ENCODE peak calls at places on chromosomes 5 and 9, in ten cellular contexts. One of them, this sample, is unnamed.
A peak's percentile ranks its signal among the peaks of the same experiment; 100 is the strongest.

GRCh38 chr9:127949827-127950512 is 12.3 kb upstream of the DPM2 start:
- DNase-seq in osteocyte: no peak
- DNase-seq in nucleus accumbens: no peak
- DNase-seq in RPMI7951: no peak
- DNase-seq in endothelial cell: no peak
- DNase-seq in A172: no peak
- DNase-seq in CD8-positive, alpha-beta memory T cell: no peak
- DNase-seq in amniotic stem cell: no peak
- DNase-seq in AML-193: no peak
- DNase-seq in pons: peak; percentile 85
- DNase-seq in this sample: no peak

GRCh38 chr5:66945389-66946349 is 250.9 kb downstream of the CD180 start:
- DNase-seq in osteocyte: no peak
- DNase-seq in nucleus accumbens: no peak
- DNase-seq in RPMI7951: peak; percentile 10
- DNase-seq in endothelial cell: no peak
- DNase-seq in A172: no peak
- DNase-seq in CD8-positive, alpha-beta memory T cell: no peak
- DNase-seq in amniotic stem cell: no peak
- DNase-seq in AML-193: no peak
- DNase-seq in pons: no peak
- DNase-seq in this sample: no peak

GRCh38 chr5:61273279-61273678 is 58.8 kb upstream of the ZSWIM6 start:
- DNase-seq in osteocyte: no peak
- DNase-seq in nucleus accumbens: no peak
- DNase-seq in RPMI7951: no peak
- DNase-seq in endothelial cell: no peak
- DNase-seq in A172: no peak
- DNase-seq in CD8-positive, alpha-beta memory T cell: no peak
- DNase-seq in amniotic stem cell: no peak
- DNase-seq in AML-193: no peak
- DNase-seq in pons: no peak
- DNase-seq in this sample: no peak

GRCh38 chr9:20125721-20126120 is 336.9 kb upstream of the SLC24A2 start:
- DNase-seq in osteocyte: no peak
- DNase-seq in nucleus accumbens: no peak
- DNase-seq in RPMI7951: no peak
- DNase-seq in endothelial cell: no peak
- DNase-seq in A172: no peak
- DNase-seq in CD8-positive, alpha-beta memory T cell: no peak
- DNase-seq in amniotic stem cell: no peak
- DNase-seq in AML-193: no peak
- DNase-seq in pons: no peak
- DNase-seq in this sample: no peak

GRCh38 chr5:164053123-164053522 is 547.7 kb downstream of the MAT2B start:
- DNase-seq in osteocyte: no peak
- DNase-seq in nucleus accumbens: no peak
- DNase-seq in RPMI7951: no peak
- DNase-seq in endothelial cell: no peak
- DNase-seq in A172: no peak
- DNase-seq in CD8-positive, alpha-beta memory T cell: no peak
- DNase-seq in amniotic stem cell: no peak
- DNase-seq in AML-193: no peak
- DNase-seq in pons: no peak
- DNase-seq in this sample: no peak

GRCh38 chr9:93326056-93326455 is 125.4 kb upstream of the FAM120A start:
- DNase-seq in osteocyte: no peak
- DNase-seq in nucleus accumbens: no peak
- DNase-seq in RPMI7951: no peak
- DNase-seq in endothelial cell: no peak
- DNase-seq in A172: peak; percentile 27
- DNase-seq in CD8-positive, alpha-beta memory T cell: no peak
- DNase-seq in amniotic stem cell: no peak
- DNase-seq in AML-193: no peak
- DNase-seq in pons: no peak
- DNase-seq in this sample: no peak

GRCh38 chr5:2759091-2759490 is 7.6 kb upstream of the IRX2 start:
- DNase-seq in osteocyte: no peak
- DNase-seq in nucleus accumbens: no peak
- DNase-seq in RPMI7951: no peak
- DNase-seq in endothelial cell: no peak
- DNase-seq in A172: no peak
- DNase-seq in CD8-positive, alpha-beta memory T cell: no peak
- DNase-seq in amniotic stem cell: no peak
- DNase-seq in AML-193: no peak
- DNase-seq in pons: no peak
- DNase-seq in this sample: no peak

GRCh38 chr5:64526709-64527439 is 21.1 kb downstream of the RGS7BP start:
- DNase-seq in osteocyte: no peak
- DNase-seq in nucleus accumbens: no peak
- DNase-seq in RPMI7951: no peak
- DNase-seq in endothelial cell: no peak
- DNase-seq in A172: no peak
- DNase-seq in CD8-positive, alpha-beta memory T cell: no peak
- DNase-seq in amniotic stem cell: no peak
- DNase-seq in AML-193: no peak
- DNase-seq in pons: no peak
- DNase-seq in this sample: no peak

GRCh38 chr9:120221844-120222243 is 358.1 kb downstream of the CDK5RAP2 start:
- DNase-seq in osteocyte: no peak
- DNase-seq in nucleus accumbens: no peak
- DNase-seq in RPMI7951: no peak
- DNase-seq in endothelial cell: no peak
- DNase-seq in A172: no peak
- DNase-seq in CD8-positive, alpha-beta memory T cell: no peak
- DNase-seq in amniotic stem cell: no peak
- DNase-seq in AML-193: no peak
- DNase-seq in pons: no peak
- DNase-seq in this sample: no peak

GRCh38 chr5:58985311-58985710 is 402.4 kb downstream of the RAB3C start:
- DNase-seq in osteocyte: no peak
- DNase-seq in nucleus accumbens: no peak
- DNase-seq in RPMI7951: no peak
- DNase-seq in endothelial cell: no peak
- DNase-seq in A172: no peak
- DNase-seq in CD8-positive, alpha-beta memory T cell: no peak
- DNase-seq in amniotic stem cell: no peak
- DNase-seq in AML-193: no peak
- DNase-seq in pons: no peak
- DNase-seq in this sample: no peak

GRCh38 chr5:139670369-139671095 is 22.4 kb downstream of the CXXC5 start:
- DNase-seq in osteocyte: no peak
- DNase-seq in nucleus accumbens: peak; percentile 79
- DNase-seq in RPMI7951: no peak
- DNase-seq in endothelial cell: no peak
- DNase-seq in A172: no peak
- DNase-seq in CD8-positive, alpha-beta memory T cell: peak; percentile 62
- DNase-seq in amniotic stem cell: no peak
- DNase-seq in AML-193: no peak
- DNase-seq in pons: peak; percentile 76
- DNase-seq in this sample: no peak

GRCh38 chr5:119017999-119018398 is 29.7 kb upstream of the DTWD2 start:
- DNase-seq in osteocyte: no peak
- DNase-seq in nucleus accumbens: no peak
- DNase-seq in RPMI7951: no peak
- DNase-seq in endothelial cell: no peak
- DNase-seq in A172: no peak
- DNase-seq in CD8-positive, alpha-beta memory T cell: no peak
- DNase-seq in amniotic stem cell: no peak
- DNase-seq in AML-193: no peak
- DNase-seq in pons: no peak
- DNase-seq in this sample: no peak

GRCh38 chr9:133563286-133564213 is 29.0 kb downstream of the ADAMTSL2 start:
- DNase-seq in osteocyte: no peak
- DNase-seq in nucleus accumbens: no peak
- DNase-seq in RPMI7951: peak; percentile 70
- DNase-seq in endothelial cell: no peak
- DNase-seq in A172: peak; percentile 34
- DNase-seq in CD8-positive, alpha-beta memory T cell: no peak
- DNase-seq in amniotic stem cell: no peak
- DNase-seq in AML-193: no peak
- DNase-seq in pons: no peak
- DNase-seq in this sample: no peak

GRCh38 chr9:93670208-93671029 is 94.0 kb downstream of the PHF2 start:
- DNase-seq in osteocyte: peak; percentile 88
- DNase-seq in nucleus accumbens: no peak
- DNase-seq in RPMI7951: peak; percentile 67
- DNase-seq in endothelial cell: peak; percentile 17
- DNase-seq in A172: no peak
- DNase-seq in CD8-positive, alpha-beta memory T cell: peak; percentile 35
- DNase-seq in amniotic stem cell: no peak
- DNase-seq in AML-193: peak; percentile 9
- DNase-seq in pons: no peak
- DNase-seq in this sample: peak; percentile 5

GRCh38 chr9:23766613-23767012 is 59.4 kb downstream of the ELAVL2 start:
- DNase-seq in osteocyte: no peak
- DNase-seq in nucleus accumbens: no peak
- DNase-seq in RPMI7951: no peak
- DNase-seq in endothelial cell: no peak
- DNase-seq in A172: no peak
- DNase-seq in CD8-positive, alpha-beta memory T cell: no peak
- DNase-seq in amniotic stem cell: no peak
- DNase-seq in AML-193: no peak
- DNase-seq in pons: no peak
- DNase-seq in this sample: no peak

GRCh38 chr5:35319231-35320002 is 89.1 kb upstream of the PRLR start:
- DNase-seq in osteocyte: no peak
- DNase-seq in nucleus accumbens: no peak
- DNase-seq in RPMI7951: peak; percentile 49
- DNase-seq in endothelial cell: no peak
- DNase-seq in A172: peak; percentile 38
- DNase-seq in CD8-positive, alpha-beta memory T cell: no peak
- DNase-seq in amniotic stem cell: no peak
- DNase-seq in AML-193: peak; percentile 89
- DNase-seq in pons: peak; percentile 45
- DNase-seq in this sample: no peak

GRCh38 chr9:123407537-123407828 is 51.5 kb downstream of the CRB2 start:
- DNase-seq in osteocyte: no peak
- DNase-seq in nucleus accumbens: no peak
- DNase-seq in RPMI7951: no peak
- DNase-seq in endothelial cell: no peak
- DNase-seq in A172: no peak
- DNase-seq in CD8-positive, alpha-beta memory T cell: no peak
- DNase-seq in amniotic stem cell: no peak
- DNase-seq in AML-193: no peak
- DNase-seq in pons: no peak
- DNase-seq in this sample: no peak

GRCh38 chr5:52838306-52839015 is 50.7 kb downstream of the ITGA1 start:
- DNase-seq in osteocyte: no peak
- DNase-seq in nucleus accumbens: no peak
- DNase-seq in RPMI7951: peak; percentile 25
- DNase-seq in endothelial cell: no peak
- DNase-seq in A172: peak; percentile 55
- DNase-seq in CD8-positive, alpha-beta memory T cell: no peak
- DNase-seq in amniotic stem cell: no peak
- DNase-seq in AML-193: no peak
- DNase-seq in pons: no peak
- DNase-seq in this sample: no peak

GRCh38 chr9:70081120-70081495 is 37.5 kb downstream of the MAMDC2 start:
- DNase-seq in osteocyte: no peak
- DNase-seq in nucleus accumbens: no peak
- DNase-seq in RPMI7951: peak; percentile 86
- DNase-seq in endothelial cell: no peak
- DNase-seq in A172: peak; percentile 68
- DNase-seq in CD8-positive, alpha-beta memory T cell: no peak
- DNase-seq in amniotic stem cell: no peak
- DNase-seq in AML-193: no peak
- DNase-seq in pons: no peak
- DNase-seq in this sample: no peak

GRCh38 chr5:56898213-56898612 is 11.2 kb upstream of the SETD9 start:
- DNase-seq in osteocyte: no peak
- DNase-seq in nucleus accumbens: no peak
- DNase-seq in RPMI7951: no peak
- DNase-seq in endothelial cell: no peak
- DNase-seq in A172: no peak
- DNase-seq in CD8-positive, alpha-beta memory T cell: no peak
- DNase-seq in amniotic stem cell: no peak
- DNase-seq in AML-193: no peak
- DNase-seq in pons: no peak
- DNase-seq in this sample: no peak

GRCh38 chr9:3863114-3863528 is 337.3 kb upstream of the RFX3 start:
- DNase-seq in osteocyte: no peak
- DNase-seq in nucleus accumbens: peak; percentile 1
- DNase-seq in RPMI7951: peak; percentile 97
- DNase-seq in endothelial cell: no peak
- DNase-seq in A172: peak; percentile 91
- DNase-seq in CD8-positive, alpha-beta memory T cell: no peak
- DNase-seq in amniotic stem cell: peak; percentile 70
- DNase-seq in AML-193: no peak
- DNase-seq in pons: peak; percentile 57
- DNase-seq in this sample: no peak